ENCODE peak calls at places on chromosomes 5 and 9, in ten cellular contexts. C is mesothelial cell of epicardium; Z is GM12891; J is activated CD4-positive, alpha-beta T cell treated with anti-CD3 and anti-CD28 coated beads for 36 hours; L is activated T-cell treated with anti-CD3 and anti-CD28 coated beads, Interleukin-2, amount 50 U/mL, for 72 hours; B is germinal center; U is stimulated activated CD4-positive, alpha-beta T cell treated with anti-CD3 and anti-CD28 coated beads, Interleukin-1b, Interleukin-23, amount 100 ng/mL, for 48 hours; H is fibroblast of mammary gland; O is Kasumi-1; V is GM12892. K is an unnamed sample.
A peak's percentile ranks its signal among the peaks of the same experiment; 100 is the strongest.

GRCh38 chr5:115686692-115687054 is 60.8 kb upstream of the TMED7 start:
- DNase-seq in C (no peak), O (no peak), J (no peak), L (no peak), B (no peak), V (no peak), H (peak; percentile 74), Z (no peak), U (no peak), K (no peak)

GRCh38 chr5:132747064-132747692 is at the start of gene CCNI2:
- DNase-seq in L (peak; percentile 70), Z (peak; percentile 48), J (peak; percentile 72), V (peak; percentile 60), O (no peak), U (peak; percentile 40), C (peak; percentile 59), H (no peak), B (peak; percentile 72), K (peak; percentile 72)

GRCh38 chr9:530681-531080 is 310.8 kb upstream of the DMRT1 start:
- DNase-seq in H (peak; percentile 37), J (no peak), U (no peak), B (no peak), Z (no peak), L (no peak), O (no peak), C (no peak), V (no peak), K (no peak)

GRCh38 chr9:112170235-112170634 is 4.9 kb downstream of the SUSD1 start:
- DNase-seq in O (no peak), J (no peak), B (no peak), C (no peak), H (no peak), L (no peak), Z (no peak), U (no peak), V (no peak), K (no peak)

GRCh38 chr9:2228132-2228531 is 213.0 kb downstream of the SMARCA2 start:
- DNase-seq in Z (no peak), C (no peak), L (peak; percentile 45), B (peak; percentile 22), H (peak; percentile 23), V (no peak), J (peak; percentile 59), O (peak; percentile 37), U (peak; percentile 12), K (no peak)

GRCh38 chr5:145130996-145131395 is 704.1 kb downstream of the PRELID2 start:
- DNase-seq in O (no peak), U (no peak), J (no peak), V (no peak), Z (no peak), B (no peak), H (no peak), C (no peak), L (no peak), K (no peak)

GRCh38 chr5:119330367-119331183 is 25.2 kb upstream of the TNFAIP8 start:
- DNase-seq in J (peak; percentile 70), B (no peak), L (peak; percentile 61), H (peak; percentile 39), U (peak; percentile 62), V (no peak), Z (no peak), O (no peak), C (no peak), K (no peak)

GRCh38 chr5:30908356-30908755 is 285.1 kb upstream of the CDH6 start:
- DNase-seq in J (no peak), Z (no peak), H (no peak), U (no peak), V (no peak), B (no peak), C (no peak), O (no peak), L (no peak), K (no peak)

GRCh38 chr9:18472915-18473314 is 1.0 kb upstream of the ADAMTSL1 start:
- DNase-seq in V (no peak), H (peak; percentile 58), J (no peak), C (no peak), O (no peak), B (no peak), U (no peak), L (no peak), Z (no peak), K (no peak)

GRCh38 chr5:167271061-167271460 is 1020.4 kb upstream of the WWC1 start:
- DNase-seq in B (no peak), H (no peak), O (no peak), V (no peak), U (no peak), L (no peak), Z (no peak), C (no peak), J (no peak), K (no peak)

GRCh38 chr5:17000296-17000939 is 64.3 kb upstream of the MYO10 start:
- DNase-seq in L (no peak), V (no peak), Z (no peak), B (no peak), U (no peak), O (no peak), H (peak; percentile 95), J (no peak), C (no peak), K (no peak)

GRCh38 chr9:105244996-105245719 is 707 bp downstream of the SLC44A1 start:
- DNase-seq in C (peak; percentile 68), J (peak; percentile 64), V (no peak), H (peak; percentile 35), U (peak; percentile 30), L (peak; percentile 43), O (no peak), Z (no peak), B (peak; percentile 36), K (peak; percentile 29)

GRCh38 chr5:59588922-59589321 is 304.6 kb downstream of the PDE4D start:
- DNase-seq in L (no peak), O (peak; percentile 3), U (no peak), H (peak; percentile 57), B (no peak), J (no peak), V (no peak), C (no peak), Z (no peak), K (no peak)

GRCh38 chr9:114178756-114179450 is 23.6 kb downstream of the COL27A1 start:
- DNase-seq in J (no peak), L (no peak), H (peak; percentile 10), O (no peak), B (no peak), U (no peak), C (no peak), Z (no peak), V (no peak), K (no peak)

GRCh38 chr5:161745392-161745791 is 59.9 kb downstream of the GABRA6 start:
- DNase-seq in H (no peak), C (no peak), U (no peak), O (no peak), B (no peak), L (no peak), V (no peak), Z (no peak), J (no peak), K (no peak)

GRCh38 chr9:136486131-136486530 is 3.3 kb upstream of the SEC16A start:
- DNase-seq in J (no peak), L (no peak), Z (no peak), C (no peak), V (no peak), H (no peak), O (no peak), U (no peak), B (no peak), K (no peak)

GRCh38 chr5:172559004-172559932 is 81.8 kb upstream of the NEURL1B start:
- DNase-seq in L (no peak), H (peak; percentile 97), O (no peak), V (no peak), C (peak; percentile 82), U (no peak), Z (no peak), B (no peak), J (no peak), K (no peak)

GRCh38 chr5:58544195-58544594 is 38.7 kb upstream of the RAB3C start:
- DNase-seq in U (no peak), O (peak; percentile 92), Z (no peak), H (no peak), V (no peak), J (no peak), L (no peak), C (no peak), B (no peak), K (no peak)

GRCh38 chr9:126860757-126861466 is 473 bp downstream of the ZBTB34 start:
- DNase-seq in O (no peak), L (peak; percentile 32), B (peak; percentile 21), U (peak; percentile 22), C (peak; percentile 44), J (peak; percentile 41), H (no peak), Z (peak; percentile 29), V (no peak), K (no peak)